ENCODE peak calls at places on chromosomes 3 and 15, in ten cellular contexts. C is mesenteric fat pad; I is stimulated activated naive CD8-positive, alpha-beta T cell treated with anti-CD3 and anti-CD28 coated beads, Interleukin-15, Interleukin-2, amounts not matched to agents 100 U/mL and 50 U/mL, for 24 hours; L is HepG2; R is ecto neural progenitor cell; S is CD8-positive, alpha-beta memory T cell; B is mucosa of descending colon; K is fibroblast of lung; M is activated T-cell treated with anti-CD3 and anti-CD28 coated beads for 24 hours; P is epithelial cell of proximal tubule. Y is an unnamed sample.

GRCh38 chr3:42497009-42497731 is 5.3 kb upstream of the VIPR1 start:
- DNase-seq in K (peak; percentile 61), R (peak; percentile 53), S (no peak), C (peak; percentile 82), P (no peak), L (peak; percentile 40), I (no peak), B (no peak), M (no peak), Y (peak; percentile 88)

GRCh38 chr3:39809181-39809994 is at the start of gene MYRIP:
- DNase-seq in C (no peak), I (peak; percentile 5), L (peak; percentile 32), R (peak; percentile 85), B (peak; percentile 88), P (no peak), M (no peak), S (no peak), K (peak; percentile 7), Y (no peak)

GRCh38 chr3:28328188-28329151 is 20.1 kb upstream of the ZCWPW2 start:
- DNase-seq in L (no peak), I (no peak), M (no peak), P (no peak), K (peak; percentile 7), B (no peak), C (no peak), S (no peak), R (no peak), Y (no peak)

GRCh38 chr15:78084359-78084750 is 6.8 kb upstream of the TBC1D2B start:
- DNase-seq in L (no peak), R (no peak), P (no peak), M (no peak), I (no peak), B (peak; percentile 69), K (no peak), C (peak; percentile 75), S (no peak), Y (no peak)

GRCh38 chr15:40343512-40343911 is 2.8 kb upstream of the CCDC9B start:
- DNase-seq in M (no peak), R (no peak), P (no peak), I (no peak), C (no peak), K (peak; percentile 97), B (peak; percentile 43), L (peak; percentile 52), S (no peak), Y (no peak)

GRCh38 chr3:83224101-83224868 is 1462.8 kb upstream of the GBE1 start:
- DNase-seq in S (no peak), R (no peak), P (no peak), C (no peak), K (peak; percentile 85), B (no peak), M (no peak), I (no peak), L (no peak), Y (no peak)

GRCh38 chr3:87206070-87206469 is 21.0 kb upstream of the CHMP2B start:
- DNase-seq in S (no peak), C (no peak), P (no peak), K (peak; percentile 87), I (no peak), M (no peak), B (no peak), R (no peak), L (peak; percentile 82), Y (no peak)

GRCh38 chr3:16817201-16817600 is 67.6 kb upstream of the PLCL2 start:
- DNase-seq in C (no peak), K (no peak), B (no peak), L (no peak), S (no peak), I (no peak), R (no peak), M (no peak), P (no peak), Y (no peak)

GRCh38 chr3:46090161-46090591 is 62.9 kb upstream of the XCR1 start:
- DNase-seq in R (no peak), P (no peak), C (no peak), I (no peak), M (no peak), K (no peak), L (no peak), B (no peak), S (no peak), Y (no peak)

GRCh38 chr15:29924750-29925149 is 102.5 kb upstream of the TJP1 start:
- DNase-seq in M (no peak), K (peak; percentile 93), R (peak; percentile 78), I (no peak), S (no peak), L (peak; percentile 60), P (peak; percentile 49), B (no peak), C (no peak), Y (no peak)

GRCh38 chr15:94282269-94283250 is 51.2 kb downstream of the MCTP2 start:
- DNase-seq in M (no peak), R (no peak), C (no peak), K (peak; percentile 34), S (no peak), P (no peak), B (no peak), L (no peak), I (no peak), Y (no peak)

GRCh38 chr3:193560870-193561269 is 6.2 kb upstream of the ATP13A4 start:
- DNase-seq in I (no peak), L (no peak), R (no peak), S (no peak), P (no peak), B (no peak), M (no peak), C (no peak), K (no peak), Y (no peak)

GRCh38 chr3:17686613-17687012 is 55.8 kb downstream of the TBC1D5 start:
- DNase-seq in M (no peak), B (no peak), S (no peak), C (no peak), P (no peak), I (no peak), K (no peak), R (no peak), L (peak; percentile 25), Y (no peak)

GRCh38 chr3:172189987-172190603 is 150.7 kb downstream of the FNDC3B start:
- DNase-seq in B (no peak), L (no peak), M (no peak), S (no peak), I (no peak), P (no peak), K (no peak), R (no peak), C (no peak), Y (no peak)

GRCh38 chr15:70222632-70223031 is 124.9 kb upstream of the TLE3 start:
- DNase-seq in C (no peak), L (no peak), M (no peak), P (no peak), S (no peak), K (peak; percentile 53), I (no peak), B (no peak), R (no peak), Y (no peak)

GRCh38 chr3:47163023-47163989 is 607 bp downstream of the SETD2 start:
- DNase-seq in I (peak; percentile 63), S (peak; percentile 37), P (no peak), L (peak; percentile 71), B (peak; percentile 71), M (peak; percentile 40), R (peak; percentile 81), C (peak; percentile 90), K (peak; percentile 36), Y (peak; percentile 86)

GRCh38 chr3:51672083-51672475 is 1.0 kb downstream of the TEX264 start:
- DNase-seq in I (no peak), M (no peak), S (no peak), L (no peak), R (no peak), B (no peak), P (no peak), K (no peak), C (peak; percentile 87), Y (no peak)

GRCh38 chr3:171345112-171345843 is 114.9 kb downstream of the TNIK start:
- DNase-seq in S (no peak), L (no peak), I (no peak), K (no peak), C (no peak), R (no peak), M (no peak), P (no peak), B (no peak), Y (no peak)

GRCh38 chr3:140470962-140471361 is 206.9 kb upstream of the TRIM42 start:
- DNase-seq in R (no peak), K (peak; percentile 33), L (no peak), I (no peak), S (no peak), P (no peak), C (no peak), B (no peak), M (no peak), Y (no peak)

GRCh38 chr15:81372571-81372970 is 1.4 kb downstream of the TMC3 start:
- DNase-seq in L (no peak), I (no peak), M (no peak), K (no peak), S (no peak), C (no peak), P (no peak), R (no peak), B (no peak), Y (no peak)

GRCh38 chr3:15860014-15860934 is 62.5 kb upstream of the ANKRD28 start:
- DNase-seq in K (peak; percentile 53), B (peak; percentile 56), S (no peak), M (no peak), C (no peak), I (peak; percentile 23), P (no peak), R (peak; percentile 85), L (peak; percentile 29), Y (peak; percentile 85)

GRCh38 chr15:50458713-50459112 is 34.5 kb downstream of the USP8 start:
- DNase-seq in B (no peak), M (no peak), C (no peak), I (no peak), S (no peak), R (no peak), L (no peak), P (no peak), K (no peak), Y (no peak)

GRCh38 chr3:50316657-50317242 is 5.8 kb downstream of the HYAL2 start:
- DNase-seq in I (peak; percentile 63), C (no peak), R (no peak), L (no peak), S (peak; percentile 75), M (no peak), K (peak; percentile 79), B (peak; percentile 90), P (no peak), Y (no peak)

GRCh38 chr3:143847787-143848631 is at the start of gene SLC9A9:
- DNase-seq in R (peak; percentile 50), B (no peak), L (no peak), P (no peak), I (peak; percentile 17), C (no peak), K (peak; percentile 79), S (no peak), M (peak; percentile 16), Y (no peak)

GRCh38 chr15:65032823-65033537 is 3.5 kb upstream of the MTFMT start:
- DNase-seq in L (peak; percentile 95), I (peak; percentile 52), C (no peak), P (no peak), K (peak; percentile 61), B (peak; percentile 81), M (no peak), S (no peak), R (peak; percentile 85), Y (no peak)

GRCh38 chr15:101446527-101447167 is 42.9 kb downstream of the PCSK6 start:
- DNase-seq in P (no peak), R (no peak), L (peak; percentile 84), K (no peak), I (peak; percentile 15), M (no peak), S (no peak), C (peak; percentile 73), B (no peak), Y (no peak)

GRCh38 chr3:9251055-9251786 is 1.8 kb upstream of the SRGAP3 start:
- DNase-seq in C (no peak), S (no peak), K (no peak), P (no peak), B (no peak), L (no peak), M (no peak), I (no peak), R (no peak), Y (no peak)

GRCh38 chr3:49351521-49352011 is 6.6 kb downstream of the GPX1 start:
- DNase-seq in R (no peak), P (peak; percentile 91), B (no peak), S (no peak), I (no peak), M (no peak), L (no peak), K (peak; percentile 91), C (no peak), Y (no peak)

Y was measured in osteocyte.